ENCODE peak calls at places on chromosome 14, in four cellular contexts. P is WTC11, J is GM12878, E is K562. D is an unnamed sample.

GRCh38 chr14:32933943-32934890 is 4.5 kb upstream of the NPAS3 start:
- DNase-seq in E (no peak), J (no peak), P (peak), D (no peak)

GRCh38 chr14:65057704-65058103 is 44.6 kb downstream of the MAX start:
- DNase-seq in P (no peak), E (no peak), J (no peak), D (no peak)

GRCh38 chr14:102665665-102666064 is 73.2 kb downstream of the RCOR1 start:
- DNase-seq in P (no peak), J (no peak), E (peak), D (no peak)

GRCh38 chr14:46574236-46574970 is 77.2 kb downstream of the RPL10L start:
- DNase-seq in E (no peak), P (no peak), J (no peak), D (no peak)

GRCh38 chr14:72649603-72650227 is 244.2 kb downstream of the DPF3 start:
- DNase-seq in E (no peak), P (no peak), J (no peak), D (no peak)

GRCh38 chr14:81400852-81401251 is 728 bp upstream of the STON2 start:
- DNase-seq in P (no peak), E (no peak), J (no peak), D (no peak)

GRCh38 chr14:76294876-76295275 is 81.1 kb upstream of the ESRRB start:
- DNase-seq in P (no peak), J (no peak), E (no peak), D (no peak)

GRCh38 chr14:38297681-38298080 is 41.8 kb upstream of the CLEC14A start:
- DNase-seq in E (no peak), J (no peak), P (no peak), D (no peak)

GRCh38 chr14:72892879-72893635 is 844 bp downstream of the DPF3 start:
- DNase-seq in P (peak), J (no peak), E (peak), D (no peak)

GRCh38 chr14:82224610-82225009 is 691.0 kb upstream of the SEL1L start:
- DNase-seq in P (no peak), E (no peak), J (no peak), D (no peak)

GRCh38 chr14:69879175-69880047 is at the start of gene SMOC1:
- DNase-seq in E (peak), J (no peak), P (peak), D (peak)

GRCh38 chr14:60161176-60162107 is 3.8 kb downstream of the DHRS7 start:
- DNase-seq in E (no peak), J (no peak), P (no peak), D (peak)

GRCh38 chr14:87705439-87705896 is 287.5 kb downstream of the GALC start:
- DNase-seq in J (no peak), P (no peak), E (no peak), D (no peak)

GRCh38 chr14:68938515-68939423 is 40.3 kb downstream of the ACTN1 start:
- DNase-seq in P (no peak), E (no peak), J (no peak), D (peak)

GRCh38 chr14:96235426-96235825 is 20.6 kb upstream of the BDKRB1 start:
- DNase-seq in J (no peak), P (no peak), E (no peak), D (no peak)

GRCh38 chr14:92456215-92457017 is 57.2 kb upstream of the RIN3 start:
- DNase-seq in P (peak), E (peak), J (no peak), D (peak)
- TF ChIP-seq NR2C2 in P (no peak), E (no peak), J (no peak), D (no peak)

DNA sequence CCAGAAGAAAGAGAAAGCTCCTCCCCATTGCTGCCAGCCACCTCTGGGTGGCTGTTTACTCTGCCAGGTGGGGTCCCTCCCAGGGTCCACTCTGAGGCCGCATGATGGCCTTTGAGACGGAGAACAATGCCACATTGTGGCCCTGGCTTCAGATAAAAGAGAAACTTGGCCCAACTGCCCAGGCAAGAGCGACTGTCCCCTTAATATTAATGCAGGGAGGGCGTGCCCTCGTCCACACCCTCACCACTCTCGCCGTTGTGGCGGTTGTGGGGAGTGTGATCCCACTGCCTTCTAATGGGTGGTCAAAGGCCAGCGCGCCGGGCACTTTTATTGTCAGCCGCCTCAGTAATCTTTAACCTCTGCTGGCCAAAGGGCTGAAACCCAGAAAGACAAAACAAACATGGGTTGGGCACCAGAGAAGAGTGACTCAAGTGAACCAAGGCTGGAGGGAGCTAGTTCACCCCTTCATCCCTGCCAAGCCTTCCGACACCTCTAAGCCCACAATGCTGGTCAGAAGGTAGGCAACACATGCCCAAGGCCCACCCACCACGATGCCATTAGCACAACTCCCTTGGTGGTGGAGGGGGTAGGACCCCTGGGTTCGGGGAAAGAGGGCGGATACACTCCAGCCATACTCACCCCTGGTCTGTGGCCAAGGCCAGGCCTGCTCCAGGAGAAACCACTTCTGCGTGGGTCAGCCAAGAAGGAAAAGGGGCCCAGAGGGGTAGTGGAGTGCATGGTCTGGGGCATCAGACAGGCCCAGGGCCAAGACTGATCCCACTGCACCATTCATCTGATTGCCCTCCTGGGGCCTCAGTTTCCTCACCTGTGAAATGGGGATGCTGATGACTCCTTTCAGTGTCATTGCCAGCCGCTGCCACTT is 44.5 kb upstream of the BCL11B start:
- DNase-seq in E (no peak), J (no peak), P (no peak), D (peak)
- TF ChIP-seq NR2C2 in E (no peak), J (no peak), P (no peak), D (peak)

GRCh38 chr14:103694572-103695026 is 20.7 kb downstream of the XRCC3 start:
- DNase-seq in J (no peak), E (no peak), P (no peak), D (no peak)
- TF ChIP-seq NR2C2 in J (no peak), E (no peak), P (no peak), D (no peak)

DNA sequence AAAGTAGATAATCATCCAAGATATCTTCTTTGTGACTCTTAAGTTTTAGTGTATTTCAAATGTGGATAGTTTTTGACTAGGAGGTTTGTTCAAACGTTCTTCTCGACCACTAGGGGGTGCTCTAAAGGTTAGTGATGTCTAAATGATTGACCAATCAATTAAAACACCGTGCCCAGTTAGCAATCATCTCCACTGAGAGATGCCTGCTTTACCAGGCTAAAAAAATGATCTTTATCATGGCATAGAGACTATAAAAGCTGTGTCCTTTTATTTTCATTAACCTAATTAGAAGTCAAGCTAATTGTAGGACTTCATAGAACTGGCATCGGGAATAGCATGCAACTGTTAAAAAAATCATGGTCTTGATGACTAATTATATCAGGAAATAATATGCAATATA is 153.9 kb downstream of the PRKCH start:
- DNase-seq in J (no peak), P (no peak), E (peak), D (peak)
- TF ChIP-seq NR2C2 in J (no peak), P (no peak), E (no peak), D (no peak)

D was measured in HepG2.